ENCODE peak calls at places on chromosomes 3 and 15, in four cellular contexts. One of them, this sample, is unnamed.

GRCh38 chr15:40782609-40783227 is 12.9 kb downstream of the C15orf62 start:
- DNase-seq in HCT116: peak; percentile 68
- DNase-seq in thoracic aorta: no peak
- DNase-seq in astrocyte: no peak
- DNase-seq in this sample: no peak

GRCh38 chr3:48129921-48130320 is 58.3 kb downstream of the CDC25A start:
- DNase-seq in HCT116: no peak
- DNase-seq in thoracic aorta: no peak
- DNase-seq in astrocyte: peak; percentile 71
- DNase-seq in this sample: no peak

GRCh38 chr3:11335056-11335608 is 62.9 kb downstream of the ATG7 start:
- DNase-seq in HCT116: peak; percentile 51
- DNase-seq in thoracic aorta: no peak
- DNase-seq in astrocyte: peak; percentile 50
- DNase-seq in this sample: peak; percentile 88

GRCh38 chr15:70523634-70524033 is 239.7 kb downstream of the UACA start:
- DNase-seq in HCT116: no peak
- DNase-seq in thoracic aorta: no peak
- DNase-seq in astrocyte: no peak
- DNase-seq in this sample: no peak

GRCh38 chr3:49805367-49805782 is 2.3 kb downstream of the INKA1 start:
- DNase-seq in HCT116: no peak
- DNase-seq in thoracic aorta: peak; percentile 74
- DNase-seq in astrocyte: no peak
- DNase-seq in this sample: peak; percentile 95

GRCh38 chr15:62994975-62995730 is 47.4 kb upstream of the TPM1 start:
- DNase-seq in HCT116: no peak
- DNase-seq in thoracic aorta: no peak
- DNase-seq in astrocyte: peak; percentile 62
- DNase-seq in this sample: no peak

GRCh38 chr3:185528481-185529009 is 23.8 kb downstream of the LIPH start:
- DNase-seq in HCT116: no peak
- DNase-seq in thoracic aorta: no peak
- DNase-seq in astrocyte: no peak
- DNase-seq in this sample: no peak

GRCh38 chr15:66629817-66630576 is 64.2 kb upstream of the LCTL start:
- DNase-seq in HCT116: no peak
- DNase-seq in thoracic aorta: no peak
- DNase-seq in astrocyte: no peak
- DNase-seq in this sample: no peak

GRCh38 chr15:63107895-63108546 is 13.6 kb upstream of the LACTB start:
- DNase-seq in HCT116: no peak
- DNase-seq in thoracic aorta: no peak
- DNase-seq in astrocyte: peak; percentile 100
- DNase-seq in this sample: peak; percentile 100

GRCh38 chr3:171113716-171114115 is 87.2 kb upstream of the SLC2A2 start:
- DNase-seq in HCT116: no peak
- DNase-seq in thoracic aorta: no peak
- DNase-seq in astrocyte: no peak
- DNase-seq in this sample: no peak

GRCh38 chr15:45857295-45857694 is 222.5 kb downstream of the SQOR start:
- DNase-seq in HCT116: no peak
- DNase-seq in thoracic aorta: no peak
- DNase-seq in astrocyte: no peak
- DNase-seq in this sample: no peak

GRCh38 chr3:143775401-143775970 is 72.8 kb downstream of the SLC9A9 start:
- DNase-seq in HCT116: peak; percentile 21
- DNase-seq in thoracic aorta: no peak
- DNase-seq in astrocyte: no peak
- DNase-seq in this sample: peak; percentile 67

GRCh38 chr3:111582114-111582461 is 13.1 kb downstream of the ZBED2 start:
- DNase-seq in HCT116: peak; percentile 63
- DNase-seq in thoracic aorta: no peak
- DNase-seq in astrocyte: peak; percentile 98
- DNase-seq in this sample: peak; percentile 83

GRCh38 chr3:45599984-45600650 is 5.6 kb downstream of the LIMD1 start:
- DNase-seq in HCT116: no peak
- DNase-seq in thoracic aorta: no peak
- DNase-seq in astrocyte: no peak
- DNase-seq in this sample: no peak

GRCh38 chr15:29105151-29105785 is 164.4 kb downstream of the NSMCE3 start:
- DNase-seq in HCT116: no peak
- DNase-seq in thoracic aorta: no peak
- DNase-seq in astrocyte: no peak
- DNase-seq in this sample: no peak

GRCh38 chr15:75211436-75212199 is 9.9 kb downstream of the C15orf39 start:
- DNase-seq in HCT116: no peak
- DNase-seq in thoracic aorta: no peak
- DNase-seq in astrocyte: no peak
- DNase-seq in this sample: no peak

GRCh38 chr15:75307778-75308390 is 25.2 kb downstream of the GOLGA6D start:
- DNase-seq in HCT116: peak; percentile 62
- DNase-seq in thoracic aorta: no peak
- DNase-seq in astrocyte: no peak
- DNase-seq in this sample: peak; percentile 6

GRCh38 chr3:29475854-29476253 is 195.0 kb downstream of the RBMS3 start:
- DNase-seq in HCT116: no peak
- DNase-seq in thoracic aorta: no peak
- DNase-seq in astrocyte: no peak
- DNase-seq in this sample: no peak

GRCh38 chr3:182711853-182712252 is 81.5 kb upstream of the ATP11B start:
- DNase-seq in HCT116: no peak
- DNase-seq in thoracic aorta: no peak
- DNase-seq in astrocyte: no peak
- DNase-seq in this sample: no peak

GRCh38 chr15:45120081-45120972 is 6.2 kb downstream of the DUOXA2 start:
- DNase-seq in HCT116: no peak
- DNase-seq in thoracic aorta: no peak
- DNase-seq in astrocyte: no peak
- DNase-seq in this sample: no peak

GRCh38 chr15:88543065-88543776 is 3.3 kb downstream of the DET1 start:
- DNase-seq in HCT116: no peak
- DNase-seq in thoracic aorta: no peak
- DNase-seq in astrocyte: no peak
- DNase-seq in this sample: peak; percentile 16

GRCh38 chr3:170759511-170760173 is 110.4 kb downstream of the RPL22L1 start:
- DNase-seq in HCT116: no peak
- DNase-seq in thoracic aorta: no peak
- DNase-seq in astrocyte: no peak
- DNase-seq in this sample: no peak

GRCh38 chr3:193665370-193665989 is 72.5 kb downstream of the OPA1 start:
- DNase-seq in HCT116: peak; percentile 23
- DNase-seq in thoracic aorta: no peak
- DNase-seq in astrocyte: peak; percentile 19
- DNase-seq in this sample: peak; percentile 67

GRCh38 chr3:133661454-133662255 is at the start of gene TOPBP1:
- DNase-seq in HCT116: peak; percentile 48
- DNase-seq in thoracic aorta: peak; percentile 26
- DNase-seq in astrocyte: peak; percentile 69
- DNase-seq in this sample: peak; percentile 57

GRCh38 chr3:117463276-117463675 is 753.7 kb downstream of the TUSC7 start:
- DNase-seq in HCT116: no peak
- DNase-seq in thoracic aorta: no peak
- DNase-seq in astrocyte: peak; percentile 31
- DNase-seq in this sample: peak; percentile 85

GRCh38 chr3:172235698-172236097 is 196.3 kb downstream of the FNDC3B start:
- DNase-seq in HCT116: no peak
- DNase-seq in thoracic aorta: no peak
- DNase-seq in astrocyte: no peak
- DNase-seq in this sample: no peak

GRCh38 chr3:63937661-63938651 is 25.8 kb upstream of the SCAANT1 start:
- DNase-seq in HCT116: no peak
- DNase-seq in thoracic aorta: no peak
- DNase-seq in astrocyte: no peak
- DNase-seq in this sample: no peak

GRCh38 chr15:96746621-96747155 is 416.2 kb downstream of the NR2F2 start:
- DNase-seq in HCT116: no peak
- DNase-seq in thoracic aorta: no peak
- DNase-seq in astrocyte: no peak
- DNase-seq in this sample: no peak

GRCh38 chr3:11563159-11563558 is 80.6 kb downstream of the VGLL4 start:
- DNase-seq in HCT116: no peak
- DNase-seq in thoracic aorta: no peak
- DNase-seq in astrocyte: no peak
- DNase-seq in this sample: no peak

GRCh38 chr3:30679045-30679444 is 72.6 kb downstream of the TGFBR2 start:
- DNase-seq in HCT116: no peak
- DNase-seq in thoracic aorta: no peak
- DNase-seq in astrocyte: no peak
- DNase-seq in this sample: no peak

GRCh38 chr15:62824111-62824737 is 218.3 kb upstream of the TPM1 start:
- DNase-seq in HCT116: no peak
- DNase-seq in thoracic aorta: no peak
- DNase-seq in astrocyte: peak; percentile 81
- DNase-seq in this sample: peak; percentile 82

GRCh38 chr3:183220828-183221227 is 32.2 kb upstream of the B3GNT5 start:
- DNase-seq in HCT116: no peak
- DNase-seq in thoracic aorta: no peak
- DNase-seq in astrocyte: no peak
- DNase-seq in this sample: no peak

GRCh38 chr3:46359748-46360509 is 6.0 kb downstream of the CCR2 start:
- DNase-seq in HCT116: no peak
- DNase-seq in thoracic aorta: no peak
- DNase-seq in astrocyte: peak; percentile 28
- DNase-seq in this sample: peak; percentile 15

GRCh38 chr3:46665763-46666470 is 27.6 kb downstream of the ALS2CL start:
- DNase-seq in HCT116: no peak
- DNase-seq in thoracic aorta: no peak
- DNase-seq in astrocyte: no peak
- DNase-seq in this sample: no peak

GRCh38 chr3:55489804-55490132 is 2.7 kb upstream of the WNT5A start:
- DNase-seq in HCT116: no peak
- DNase-seq in thoracic aorta: no peak
- DNase-seq in astrocyte: no peak
- DNase-seq in this sample: no peak
- H3K4me3 ChIP-seq in HCT116: no peak overlapping the region
- H3K4me3 ChIP-seq in thoracic aorta: no peak overlapping the region
- H3K4me3 ChIP-seq in astrocyte: peak overlapping the region; percentile 87
- H3K4me3 ChIP-seq in this sample: no peak overlapping the region

GRCh38 chr3:136973352-136973751 is 15.6 kb downstream of the IL20RB start:
- DNase-seq in HCT116: no peak
- DNase-seq in thoracic aorta: no peak
- DNase-seq in astrocyte: no peak
- DNase-seq in this sample: no peak
- TF ChIP-seq CTCF in HCT116: no peak
- TF ChIP-seq CTCF in thoracic aorta: no peak
- TF ChIP-seq CTCF in astrocyte: no peak
- TF ChIP-seq CTCF in this sample: no peak

DNA sequence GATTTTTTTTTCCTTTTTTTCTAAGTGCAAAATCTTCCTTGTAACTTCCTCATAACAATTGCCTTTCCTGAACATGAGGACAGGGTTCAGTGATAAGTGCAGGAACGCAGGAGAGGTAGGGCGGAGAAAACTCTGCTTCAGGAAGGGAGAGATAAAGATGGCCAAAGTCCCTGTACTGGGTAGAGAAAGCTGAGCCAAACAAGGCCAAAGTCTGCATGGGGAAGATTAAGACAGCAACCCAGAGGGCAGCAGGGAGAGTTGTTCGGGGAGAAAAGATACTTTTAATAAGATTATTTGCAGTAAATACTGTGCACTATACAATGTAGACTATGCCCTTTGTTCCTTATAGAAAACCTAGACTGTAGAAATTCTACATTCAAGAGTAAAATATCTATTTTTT is 55.4 kb upstream of the LRRFIP2 start:
- DNase-seq in HCT116: no peak
- DNase-seq in thoracic aorta: no peak
- DNase-seq in astrocyte: no peak
- DNase-seq in this sample: no peak
- H3K4me3 ChIP-seq in HCT116: no peak overlapping the region
- H3K4me3 ChIP-seq in thoracic aorta: no peak overlapping the region
- H3K4me3 ChIP-seq in astrocyte: no peak overlapping the region
- H3K4me3 ChIP-seq in this sample: no peak overlapping the region

DNA sequence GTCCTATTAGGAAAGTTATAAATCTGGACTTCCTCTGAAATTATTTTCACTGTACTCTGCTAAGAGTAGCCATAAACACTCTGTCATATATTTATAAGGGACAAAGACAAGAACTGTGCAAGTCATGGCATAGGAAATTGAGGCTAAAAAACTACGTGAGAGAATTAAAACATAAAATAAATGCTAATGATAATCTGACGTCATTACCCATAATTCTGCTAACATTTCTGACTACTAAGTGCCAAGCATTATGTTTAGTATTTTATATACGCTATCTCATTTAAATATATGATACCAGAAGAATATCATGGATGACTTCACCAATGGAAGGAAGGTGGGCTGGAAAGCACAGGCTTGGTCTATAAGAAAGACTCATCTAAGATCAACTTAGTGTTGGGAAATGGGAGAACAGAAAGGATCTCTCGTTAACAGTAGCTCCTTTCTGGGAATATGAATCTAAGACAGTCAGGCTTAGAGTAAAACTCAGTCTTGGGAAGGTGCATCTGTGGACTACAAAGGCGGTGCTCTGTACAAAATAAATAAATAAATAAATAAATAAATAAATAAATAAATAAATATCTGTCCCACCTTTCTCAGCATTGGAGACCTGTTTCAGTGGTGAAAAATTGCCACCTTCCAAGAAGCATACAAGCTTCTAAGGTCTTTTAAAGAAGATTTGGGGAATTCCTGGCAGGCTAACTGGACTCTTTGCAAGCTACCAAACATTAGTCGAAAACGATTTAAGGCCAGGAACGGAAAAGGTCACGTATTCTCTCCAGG is 267.4 kb downstream of the CGGBP1 start:
- DNase-seq in HCT116: no peak
- DNase-seq in thoracic aorta: no peak
- DNase-seq in astrocyte: no peak
- DNase-seq in this sample: no peak
- TF ChIP-seq CTCF in HCT116: no peak
- TF ChIP-seq CTCF in thoracic aorta: no peak
- TF ChIP-seq CTCF in astrocyte: no peak
- TF ChIP-seq CTCF in this sample: no peak

DNA sequence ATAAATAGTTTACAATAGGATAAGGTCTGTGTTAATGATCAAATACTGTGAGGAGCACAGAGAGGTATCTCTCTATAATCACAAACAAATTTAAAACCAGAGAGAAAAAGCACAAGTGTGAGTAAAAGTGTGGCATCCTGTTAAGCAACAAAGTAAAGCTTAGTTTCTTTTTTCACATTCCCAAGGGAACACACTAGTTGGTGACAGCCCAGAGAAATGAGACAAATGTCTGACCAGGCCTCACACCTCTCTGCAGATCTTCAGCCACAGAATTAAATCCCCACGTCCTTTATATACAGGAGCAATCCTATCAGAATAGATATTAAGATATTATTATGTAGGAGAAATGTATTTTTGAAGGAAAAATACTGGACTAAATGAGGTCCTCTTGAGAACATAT is 2.7 kb downstream of the FBN1 start:
- DNase-seq in HCT116: no peak
- DNase-seq in thoracic aorta: no peak
- DNase-seq in astrocyte: no peak
- DNase-seq in this sample: no peak
- H3K4me3 ChIP-seq in HCT116: no peak overlapping the region
- H3K4me3 ChIP-seq in thoracic aorta: peak overlapping the region; percentile 95
- H3K4me3 ChIP-seq in astrocyte: peak overlapping the region; percentile 95
- H3K4me3 ChIP-seq in this sample: peak overlapping the region; percentile 92

GRCh38 chr3:159989973-159990846 is 1.6 kb downstream of the IL12A start:
- DNase-seq in HCT116: no peak
- DNase-seq in thoracic aorta: no peak
- DNase-seq in astrocyte: no peak
- DNase-seq in this sample: no peak
- TF ChIP-seq CTCF in HCT116: no peak
- TF ChIP-seq CTCF in thoracic aorta: no peak
- TF ChIP-seq CTCF in astrocyte: peak; percentile 5
- TF ChIP-seq CTCF in this sample: peak; percentile 9

This sample was measured in fibroblast of the aortic adventitia.